ENCODE peak calls at places on chromosomes 7 and 10, in five cellular contexts. O is T-cell, L is sciatic nerve, X is H1, R is A549. Q is an unnamed sample.
A peak's percentile ranks its signal among the peaks of the same experiment; 100 is the strongest.

GRCh38 chr10:133458021-133458709 is 4.4 kb downstream of the SCART1 start:
- DNase-seq in O (no peak), L (no peak), X (no peak), R (no peak), Q (no peak)

GRCh38 chr7:80783688-80784327 is 135.0 kb downstream of the SEMA3C start:
- DNase-seq in O (no peak), L (no peak), X (no peak), R (no peak), Q (no peak)

GRCh38 chr7:151087247-151088018 is 1.2 kb downstream of the AGAP3 start:
- DNase-seq in O (peak; percentile 52), L (peak; percentile 79), X (no peak), R (no peak), Q (peak; percentile 79)

GRCh38 chr10:91198781-91199180 is 21.7 kb upstream of the PCGF5 start:
- DNase-seq in O (no peak), L (no peak), X (no peak), R (no peak), Q (no peak)

GRCh38 chr10:15813415-15813814 is 46.9 kb downstream of the MINDY3 start:
- DNase-seq in O (no peak), L (no peak), X (no peak), R (no peak), Q (no peak)

GRCh38 chr7:129740574-129740973 is 129.1 kb downstream of the NRF1 start:
- DNase-seq in O (no peak), L (no peak), X (no peak), R (no peak), Q (no peak)

GRCh38 chr10:11684717-11685645 is 57.2 kb upstream of the ECHDC3 start:
- DNase-seq in O (peak; percentile 53), L (peak; percentile 79), X (peak; percentile 5), R (peak; percentile 89), Q (peak; percentile 93)

GRCh38 chr10:122494833-122495232 is 33.5 kb downstream of the HTRA1 start:
- DNase-seq in O (no peak), L (peak; percentile 61), X (no peak), R (no peak), Q (no peak)

GRCh38 chr10:82221750-82222149 is 346.8 kb downstream of the NRG3 start:
- DNase-seq in O (no peak), L (no peak), X (no peak), R (no peak), Q (no peak)

GRCh38 chr7:127390186-127390816 is 2.2 kb downstream of the ZNF800 start:
- DNase-seq in O (no peak), L (no peak), X (no peak), R (no peak), Q (peak; percentile 47)

GRCh38 chr7:66626236-66626957 is 2.3 kb upstream of the KCTD7 start:
- DNase-seq in O (no peak), L (no peak), X (no peak), R (no peak), Q (no peak)

GRCh38 chr7:115747174-115747573 is 283.4 kb downstream of the TFEC start:
- DNase-seq in O (no peak), L (no peak), X (no peak), R (no peak), Q (no peak)

GRCh38 chr7:1060315-1061080 is 16.2 kb downstream of the GPR146 start:
- DNase-seq in O (no peak), L (no peak), X (no peak), R (no peak), Q (no peak)

GRCh38 chr10:95561200-95562177 is at the start of gene SORBS1:
- DNase-seq in O (peak; percentile 81), L (peak; percentile 96), X (peak; percentile 80), R (peak; percentile 97), Q (peak; percentile 95)

GRCh38 chr7:116235380-116235779 is 25.0 kb downstream of the TES start:
- DNase-seq in O (no peak), L (no peak), X (no peak), R (no peak), Q (no peak)

GRCh38 chr10:122407375-122408125 is 33.0 kb downstream of the PLEKHA1 start:
- DNase-seq in O (peak; percentile 51), L (no peak), X (no peak), R (no peak), Q (no peak)

GRCh38 chr10:77023396-77023795 is 614.2 kb downstream of the KCNMA1 start:
- DNase-seq in O (no peak), L (no peak), X (no peak), R (no peak), Q (no peak)

GRCh38 chr10:4234661-4235060 is 449.7 kb upstream of the KLF6 start:
- DNase-seq in O (peak; percentile 19), L (no peak), X (no peak), R (no peak), Q (no peak)

GRCh38 chr7:121307021-121307575 is 21.7 kb upstream of the WNT16 start:
- DNase-seq in O (no peak), L (no peak), X (no peak), R (no peak), Q (no peak)

GRCh38 chr10:49056356-49056755 is 59.0 kb downstream of the VSTM4 start:
- DNase-seq in O (no peak), L (no peak), X (no peak), R (no peak), Q (no peak)

GRCh38 chr10:3887885-3888476 is 103.0 kb upstream of the KLF6 start:
- DNase-seq in O (peak; percentile 46), L (no peak), X (peak; percentile 65), R (peak; percentile 47), Q (peak; percentile 43)

GRCh38 chr7:139340808-139341057 is 404 bp upstream of the FMC1 start:
- DNase-seq in O (peak; percentile 82), L (no peak), X (no peak), R (no peak), Q (no peak)

GRCh38 chr7:112592565-112592964 is 111.8 kb downstream of the LSMEM1 start:
- DNase-seq in O (no peak), L (no peak), X (no peak), R (no peak), Q (no peak)

GRCh38 chr10:24603333-24603732 is 120.4 kb downstream of the ARHGAP21 start:
- DNase-seq in O (no peak), L (no peak), X (no peak), R (no peak), Q (no peak)

GRCh38 chr7:115526272-115526671 is 504.3 kb downstream of the TFEC start:
- DNase-seq in O (no peak), L (no peak), X (peak; percentile 59), R (no peak), Q (no peak)

GRCh38 chr7:137304624-137305235 is 38.8 kb downstream of the PTN start:
- DNase-seq in O (no peak), L (no peak), X (no peak), R (no peak), Q (no peak)

GRCh38 chr7:116628971-116629586 is 42.9 kb upstream of the MET start:
- DNase-seq in O (no peak), L (no peak), X (no peak), R (no peak), Q (peak; percentile 29)

GRCh38 chr10:49539320-49539885 is 482 bp upstream of the ERCC6 start:
- DNase-seq in O (peak; percentile 19), L (peak; percentile 66), X (no peak), R (peak; percentile 47), Q (peak; percentile 57)

GRCh38 chr10:101063162-101063525 is 1.4 kb downstream of the KAZALD1 start:
- DNase-seq in O (no peak), L (no peak), X (no peak), R (no peak), Q (no peak)

GRCh38 chr10:24951201-24952145 is 933 bp downstream of the PRTFDC1 start:
- DNase-seq in O (peak; percentile 1), L (no peak), X (peak; percentile 56), R (peak; percentile 17), Q (peak; percentile 48)

GRCh38 chr10:132631348-132631735 is 93.8 kb downstream of the INPP5A start:
- DNase-seq in O (no peak), L (peak; percentile 77), X (no peak), R (no peak), Q (no peak)